ENCODE peak calls at places on chromosomes 2 and 18, in five cellular contexts. Q, Z, S, K and M are unnamed samples.

GRCh38 chr18:79516441-79516931 is 120.8 kb downstream of the NFATC1 start:
- DNase-seq in Q (no peak), Z (no peak), S (no peak), K (no peak), M (no peak)

GRCh38 chr2:201228271-201228911 is 31.9 kb upstream of the CASP8 start:
- DNase-seq in Q (no peak), Z (no peak), S (peak), K (no peak), M (no peak)

GRCh38 chr2:133452561-133452960 is 115.7 kb downstream of the NCKAP5 start:
- DNase-seq in Q (no peak), Z (no peak), S (no peak), K (no peak), M (no peak)

GRCh38 chr2:3207091-3207491 is 170.5 kb downstream of the EIPR1 start:
- DNase-seq in Q (no peak), Z (no peak), S (no peak), K (no peak), M (no peak)

GRCh38 chr2:73072416-73072815 is 904 bp upstream of the SFXN5 start:
- DNase-seq in Q (no peak), Z (no peak), S (no peak), K (no peak), M (no peak)

GRCh38 chr2:26521054-26521912 is 43.4 kb upstream of the OTOF start:
- DNase-seq in Q (no peak), Z (no peak), S (peak), K (no peak), M (no peak)

GRCh38 chr2:191501390-191502168 is 176.4 kb upstream of the NABP1 start:
- DNase-seq in Q (no peak), Z (no peak), S (peak), K (peak), M (no peak)

GRCh38 chr2:30763151-30763660 is 44.0 kb downstream of the CAPN13 start:
- DNase-seq in Q (no peak), Z (no peak), S (peak), K (peak), M (no peak)

GRCh38 chr2:134630760-134631159 is 88.0 kb downstream of the TMEM163 start:
- DNase-seq in Q (no peak), Z (no peak), S (no peak), K (no peak), M (no peak)

GRCh38 chr2:172038121-172038520 is 38.4 kb downstream of the METAP1D start:
- DNase-seq in Q (no peak), Z (no peak), S (no peak), K (no peak), M (no peak)

GRCh38 chr2:108199726-108200125 is 40.0 kb upstream of the SULT1C3 start:
- DNase-seq in Q (no peak), Z (no peak), S (peak), K (peak), M (no peak)

GRCh38 chr18:74185860-74186259 is 37.5 kb downstream of the TIMM21 start:
- DNase-seq in Q (no peak), Z (no peak), S (no peak), K (no peak), M (no peak)

GRCh38 chr2:105468655-105469042 is 69.8 kb upstream of the FHL2 start:
- DNase-seq in Q (no peak), Z (no peak), S (no peak), K (no peak), M (no peak)

GRCh38 chr2:32330136-32330535 is 26.7 kb upstream of the BIRC6 start:
- DNase-seq in Q (no peak), Z (no peak), S (peak), K (peak), M (no peak)

GRCh38 chr18:57025525-57025924 is 121.4 kb upstream of the BOD1L2 start:
- DNase-seq in Q (no peak), Z (no peak), S (no peak), K (no peak), M (no peak)

GRCh38 chr18:46939998-46940571 is 22.7 kb downstream of the KATNAL2 start:
- DNase-seq in Q (no peak), Z (no peak), S (peak), K (no peak), M (no peak)

GRCh38 chr18:78895207-78896001 is 84.2 kb upstream of the SALL3 start:
- DNase-seq in Q (no peak), Z (peak), S (no peak), K (no peak), M (no peak)

GRCh38 chr2:162243305-162243693 is at the start of gene FAP:
- DNase-seq in Q (peak), Z (no peak), S (peak), K (peak), M (no peak)

GRCh38 chr2:227132986-227133385 is 31.0 kb downstream of the COL4A4 start:
- DNase-seq in Q (no peak), Z (no peak), S (peak), K (no peak), M (no peak)

GRCh38 chr2:240571314-240571973 is 3.2 kb downstream of the RNPEPL1 start:
- DNase-seq in Q (no peak), Z (no peak), S (no peak), K (no peak), M (no peak)

GRCh38 chr2:98518106-98518505 is 73.4 kb downstream of the INPP4A start:
- DNase-seq in Q (peak), Z (no peak), S (no peak), K (no peak), M (no peak)

GRCh38 chr2:73253901-73254300 is 19.8 kb downstream of the CCT7 start:
- DNase-seq in Q (no peak), Z (no peak), S (no peak), K (no peak), M (no peak)

GRCh38 chr2:204144487-204144886 is 207.9 kb downstream of the ICOS start:
- DNase-seq in Q (no peak), Z (no peak), S (no peak), K (no peak), M (no peak)

GRCh38 chr2:186379052-186379451 is 107.0 kb upstream of the ZC3H15 start:
- DNase-seq in Q (no peak), Z (no peak), S (no peak), K (no peak), M (no peak)

GRCh38 chr2:20642026-20642971 is 8.6 kb downstream of the HS1BP3 start:
- DNase-seq in Q (peak), Z (peak), S (peak), K (peak), M (peak)

GRCh38 chr2:233352141-233352842 is 2.0 kb upstream of the DGKD start:
- DNase-seq in Q (no peak), Z (no peak), S (no peak), K (no peak), M (no peak)

GRCh38 chr2:118855451-118856279 is 8.2 kb upstream of the EN1 start:
- DNase-seq in Q (peak), Z (peak), S (peak), K (peak), M (peak)

GRCh38 chr2:237591379-237591881 is 896 bp upstream of the RAB17 start:
- DNase-seq in Q (no peak), Z (no peak), S (no peak), K (no peak), M (no peak)

GRCh38 chr18:35458677-35459441 is 38.9 kb downstream of the INO80C start:
- DNase-seq in Q (peak), Z (peak), S (peak), K (peak), M (no peak)

GRCh38 chr2:143476421-143477084 is 347.3 kb downstream of the ARHGAP15 start:
- DNase-seq in Q (no peak), Z (no peak), S (no peak), K (no peak), M (no peak)

GRCh38 chr2:213995400-213996105 is 415.3 kb upstream of the VWC2L start:
- DNase-seq in Q (no peak), Z (no peak), S (peak), K (peak), M (no peak)

GRCh38 chr2:136424112-136424511 is 306.2 kb upstream of the CXCR4 start:
- DNase-seq in Q (no peak), Z (no peak), S (no peak), K (no peak), M (no peak)

GRCh38 chr2:9815076-9815475 is 28.2 kb upstream of the TAF1B start:
- DNase-seq in Q (no peak), Z (no peak), S (no peak), K (no peak), M (no peak)

GRCh38 chr18:58714259-58714658 is 43.0 kb downstream of the MALT1 start:
- DNase-seq in Q (no peak), Z (no peak), S (no peak), K (no peak), M (no peak)

GRCh38 chr18:48887294-48887904 is 63.4 kb downstream of the SMAD7 start:
- DNase-seq in Q (no peak), Z (no peak), S (no peak), K (no peak), M (no peak)

GRCh38 chr2:109312902-109313301 is 183.9 kb downstream of the SH3RF3 start:
- DNase-seq in Q (no peak), Z (no peak), S (no peak), K (no peak), M (no peak)
- TF ChIP-seq CTCF in Q (no peak), Z (no peak), S (no peak), K (no peak), M (no peak)

DNA sequence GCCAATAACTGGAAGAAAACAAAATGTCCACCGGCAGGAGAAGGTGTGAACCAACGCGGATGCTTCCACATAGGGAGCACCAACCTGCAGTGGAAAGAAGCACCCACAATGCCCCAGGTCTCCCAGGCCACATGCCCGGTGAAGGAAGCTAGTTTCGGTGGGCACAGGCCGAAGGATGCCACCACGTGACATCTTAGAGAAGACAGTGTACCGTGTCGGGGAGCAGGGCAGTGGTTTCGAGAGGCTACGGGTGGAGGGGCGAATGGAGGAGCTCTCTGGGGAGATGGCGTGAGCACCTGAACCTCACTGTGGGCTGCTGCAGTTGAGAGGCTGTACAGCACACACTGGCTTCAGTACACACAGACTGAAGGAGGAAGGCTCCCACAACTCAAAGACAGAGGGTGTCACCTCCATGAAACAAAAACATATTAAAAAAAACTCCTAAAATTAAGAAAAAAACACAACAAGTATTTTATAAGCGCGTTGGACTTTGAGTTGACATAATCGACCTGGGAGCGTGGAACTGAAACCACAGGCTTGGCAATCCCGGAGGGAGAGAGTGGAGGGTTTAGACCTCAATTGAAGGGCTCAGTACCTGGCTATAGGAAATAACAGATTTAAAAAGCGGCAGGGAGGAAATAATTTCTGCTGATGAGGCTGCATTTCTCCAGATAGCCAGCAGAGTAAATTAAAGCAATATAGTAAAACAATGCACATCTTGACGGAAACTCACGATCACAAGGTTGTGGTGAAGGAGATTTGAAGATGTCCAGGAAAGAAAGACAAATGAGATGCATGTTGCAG is 160.1 kb downstream of the RTP5 start:
- DNase-seq in Q (no peak), Z (peak), S (no peak), K (no peak), M (no peak)
- TF ChIP-seq CTCF in Q (no peak), Z (no peak), S (no peak), K (peak), M (no peak)

GRCh38 chr18:22985250-22985649 is 52.1 kb downstream of the RBBP8 start:
- DNase-seq in Q (no peak), Z (no peak), S (no peak), K (no peak), M (no peak)

GRCh38 chr18:22980394-22980793 is 47.3 kb downstream of the RBBP8 start:
- DNase-seq in Q (no peak), Z (no peak), S (no peak), K (no peak), M (no peak)

GRCh38 chr18:22981274-22982133 is 48.4 kb downstream of the RBBP8 start:
- DNase-seq in Q (no peak), Z (no peak), S (no peak), K (no peak), M (no peak)

GRCh38 chr18:22987547-22988182 is 54.5 kb downstream of the RBBP8 start:
- DNase-seq in Q (no peak), Z (no peak), S (no peak), K (no peak), M (no peak)

GRCh38 chr18:22983175-22983574 is 50.0 kb downstream of the RBBP8 start:
- DNase-seq in Q (no peak), Z (no peak), S (peak), K (peak), M (no peak)
- TF ChIP-seq CTCF in Q (peak), Z (peak), S (peak), K (peak), M (peak)

GRCh38 chr2:169386621-169387235 is 24.4 kb upstream of the LRP2 start:
- DNase-seq in Q (no peak), Z (no peak), S (no peak), K (no peak), M (no peak)

GRCh38 chr2:169393068-169393590 is 30.8 kb upstream of the LRP2 start:
- DNase-seq in Q (no peak), Z (no peak), S (no peak), K (no peak), M (no peak)

GRCh38 chr2:169395821-169396374 is 33.6 kb upstream of the LRP2 start:
- DNase-seq in Q (no peak), Z (no peak), S (no peak), K (no peak), M (no peak)

GRCh38 chr2:169388161-169388560 is 25.8 kb upstream of the LRP2 start:
- DNase-seq in Q (no peak), Z (no peak), S (no peak), K (no peak), M (no peak)

DNA sequence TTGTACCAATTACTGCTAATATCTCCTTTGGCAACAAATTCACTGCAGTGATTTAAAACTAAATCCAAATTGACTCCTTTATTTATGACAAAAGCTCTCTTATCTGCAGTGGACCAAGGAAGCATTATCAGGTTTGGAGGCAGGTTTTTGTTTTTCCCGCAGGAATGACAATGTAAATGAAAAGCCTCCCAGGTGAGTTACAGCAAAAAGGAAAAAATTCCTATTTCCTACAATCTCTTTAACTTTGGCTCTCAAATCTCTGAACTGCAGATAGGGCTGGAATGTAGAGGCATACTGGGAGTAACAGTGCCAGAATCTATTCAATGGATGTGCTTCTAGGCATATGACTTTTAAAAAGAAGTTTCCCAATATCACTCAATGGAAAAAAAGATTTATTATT is 28.9 kb upstream of the LRP2 start:
- DNase-seq in Q (no peak), Z (no peak), S (no peak), K (no peak), M (no peak)
- TF ChIP-seq CTCF in Q (no peak), Z (no peak), S (no peak), K (no peak), M (no peak)

GRCh38 chr2:238928520-238929241 is 80.8 kb downstream of the TWIST2 start:
- DNase-seq in Q (no peak), Z (no peak), S (no peak), K (no peak), M (no peak)
- TF ChIP-seq CTCF in Q (no peak), Z (no peak), S (no peak), K (no peak), M (no peak)

DNA sequence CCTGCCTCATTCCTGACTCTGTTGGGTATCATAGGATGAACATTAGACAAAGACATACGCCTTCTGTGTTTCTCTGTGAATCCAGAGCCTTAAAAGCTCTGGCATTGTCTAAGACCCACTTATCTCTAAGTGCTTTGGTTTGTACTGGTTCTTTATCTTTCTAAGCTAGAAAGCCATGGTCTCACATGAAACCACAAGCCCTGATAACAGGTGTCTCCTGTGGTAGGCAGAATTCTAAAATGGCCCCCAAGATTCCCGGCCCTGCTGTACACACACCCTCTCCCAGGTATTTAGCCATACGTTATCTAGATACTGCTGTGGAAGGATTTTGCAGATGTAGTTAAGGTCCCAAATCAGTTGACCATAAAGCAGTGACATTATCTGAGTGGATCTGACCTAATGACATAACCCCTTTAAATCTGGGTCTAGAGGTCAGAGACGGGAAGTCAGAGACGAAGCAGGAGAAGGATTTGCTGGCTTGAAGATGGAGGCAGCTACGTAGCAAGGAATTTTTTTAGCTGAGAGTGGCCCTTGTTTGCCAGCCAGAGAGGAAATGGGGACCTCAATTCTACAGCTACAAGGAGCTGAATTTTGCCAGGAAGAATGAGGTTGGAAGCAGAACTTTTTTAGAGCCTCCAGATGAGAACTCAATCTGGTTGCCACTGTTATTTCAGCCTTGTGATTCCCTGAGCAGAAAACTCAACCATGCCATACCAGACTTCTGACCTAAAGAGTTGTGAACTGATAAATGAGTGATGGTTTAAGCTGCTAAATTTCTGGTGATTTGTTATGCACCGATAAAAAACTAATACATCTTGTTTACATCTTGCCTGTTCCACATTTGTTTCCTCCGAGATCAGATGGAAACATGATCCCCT is 186.7 kb downstream of the CAMKMT start:
- DNase-seq in Q (no peak), Z (no peak), S (peak), K (no peak), M (no peak)
- TF ChIP-seq CTCF in Q (no peak), Z (no peak), S (no peak), K (no peak), M (no peak)

DNA sequence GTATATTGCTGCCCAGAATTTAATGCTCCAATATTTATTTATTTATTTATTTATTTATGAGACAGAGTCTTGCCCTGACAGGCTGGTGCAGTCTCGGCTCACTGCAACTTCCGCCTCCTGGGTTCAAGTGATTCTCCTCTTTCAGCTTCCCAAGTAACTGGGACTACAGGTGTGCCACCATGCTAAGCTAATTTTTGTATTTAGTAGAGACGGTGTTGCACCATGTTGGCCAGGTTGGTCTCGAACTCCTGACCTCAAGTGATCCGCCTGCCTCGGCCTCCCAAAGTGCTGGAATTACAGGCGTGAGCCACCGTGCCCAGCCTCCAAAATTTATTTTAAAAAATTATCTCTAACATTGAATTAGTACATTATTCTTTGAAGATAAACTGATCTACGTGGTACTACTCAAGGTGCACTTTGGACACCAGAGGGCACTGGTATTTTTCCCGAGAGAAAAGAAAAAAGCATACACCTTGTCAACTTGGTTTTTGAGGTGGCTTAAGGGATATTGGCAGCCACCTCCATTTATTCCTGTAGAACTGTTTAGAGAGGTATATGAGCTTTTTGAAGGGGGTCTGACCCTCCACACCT is 1.4 kb upstream of the IDH1 start:
- DNase-seq in Q (no peak), Z (no peak), S (no peak), K (no peak), M (no peak)
- TF ChIP-seq CTCF in Q (no peak), Z (no peak), S (no peak), K (peak), M (no peak)

DNA sequence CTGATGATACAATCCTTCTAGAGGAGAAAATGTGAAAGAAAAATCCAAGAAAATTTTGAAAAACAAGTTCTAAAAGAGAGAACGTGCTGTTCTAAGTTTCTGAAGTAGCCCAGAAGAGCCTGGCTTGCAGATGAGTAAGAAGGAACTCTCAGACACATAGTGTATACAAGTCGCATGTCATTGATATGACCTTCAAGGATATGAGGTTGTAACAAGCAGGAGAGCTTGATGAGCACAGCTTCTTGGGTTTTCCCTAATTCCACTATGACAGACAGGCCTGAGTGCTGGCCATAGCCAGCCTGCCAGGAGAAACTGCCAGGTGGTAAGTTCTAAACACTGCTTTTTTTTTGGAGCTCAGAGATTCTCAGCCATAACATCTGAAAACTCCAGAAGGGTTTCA is 235.7 kb upstream of the SIX2 start:
- DNase-seq in Q (no peak), Z (no peak), S (no peak), K (no peak), M (no peak)
- TF ChIP-seq CTCF in Q (no peak), Z (no peak), S (no peak), K (no peak), M (no peak)